ENCODE peak calls at places on chromosomes 5 and 9, in seven cellular contexts. One of them, this sample, is unnamed.

GRCh38 chr5:181163487-181164075 is 16.2 kb downstream of the OR2V2 start:
- DNase-seq in PC-9: no peak
- DNase-seq in CD4-positive, alpha-beta memory T cell: no peak
- DNase-seq in neuronal stem cell: no peak
- DNase-seq in upper lobe of right lung: no peak
- DNase-seq in mesendoderm: peak; percentile 73
- DNase-seq in tibial artery: no peak
- DNase-seq in this sample: no peak

GRCh38 chr5:135829681-135830383 is 4.6 kb upstream of the SLC25A48 start:
- DNase-seq in PC-9: no peak
- DNase-seq in CD4-positive, alpha-beta memory T cell: no peak
- DNase-seq in neuronal stem cell: peak; percentile 73
- DNase-seq in upper lobe of right lung: peak; percentile 78
- DNase-seq in mesendoderm: peak; percentile 71
- DNase-seq in tibial artery: no peak
- DNase-seq in this sample: peak; percentile 82

GRCh38 chr5:15695171-15695676 is 195.2 kb downstream of the FBXL7 start:
- DNase-seq in PC-9: no peak
- DNase-seq in CD4-positive, alpha-beta memory T cell: no peak
- DNase-seq in neuronal stem cell: no peak
- DNase-seq in upper lobe of right lung: no peak
- DNase-seq in mesendoderm: no peak
- DNase-seq in tibial artery: no peak
- DNase-seq in this sample: no peak

GRCh38 chr9:137724114-137724445 is 105.3 kb downstream of the EHMT1 start:
- DNase-seq in PC-9: no peak
- DNase-seq in CD4-positive, alpha-beta memory T cell: no peak
- DNase-seq in neuronal stem cell: peak; percentile 17
- DNase-seq in upper lobe of right lung: no peak
- DNase-seq in mesendoderm: peak; percentile 95
- DNase-seq in tibial artery: no peak
- DNase-seq in this sample: peak; percentile 33

GRCh38 chr5:138569759-138570158 is 5.4 kb downstream of the HSPA9 start:
- DNase-seq in PC-9: no peak
- DNase-seq in CD4-positive, alpha-beta memory T cell: no peak
- DNase-seq in neuronal stem cell: no peak
- DNase-seq in upper lobe of right lung: no peak
- DNase-seq in mesendoderm: no peak
- DNase-seq in tibial artery: no peak
- DNase-seq in this sample: no peak

GRCh38 chr5:6551287-6551954 is 81.4 kb downstream of the NSUN2 start:
- DNase-seq in PC-9: no peak
- DNase-seq in CD4-positive, alpha-beta memory T cell: no peak
- DNase-seq in neuronal stem cell: no peak
- DNase-seq in upper lobe of right lung: no peak
- DNase-seq in mesendoderm: no peak
- DNase-seq in tibial artery: peak; percentile 88
- DNase-seq in this sample: no peak

GRCh38 chr5:74934949-74935751 is 69.0 kb upstream of the FAM169A start:
- DNase-seq in PC-9: no peak
- DNase-seq in CD4-positive, alpha-beta memory T cell: peak; percentile 25
- DNase-seq in neuronal stem cell: no peak
- DNase-seq in upper lobe of right lung: no peak
- DNase-seq in mesendoderm: peak; percentile 78
- DNase-seq in tibial artery: no peak
- DNase-seq in this sample: no peak

GRCh38 chr9:6938873-6939272 is 181.1 kb downstream of the KDM4C start:
- DNase-seq in PC-9: no peak
- DNase-seq in CD4-positive, alpha-beta memory T cell: no peak
- DNase-seq in neuronal stem cell: no peak
- DNase-seq in upper lobe of right lung: no peak
- DNase-seq in mesendoderm: no peak
- DNase-seq in tibial artery: no peak
- DNase-seq in this sample: no peak

GRCh38 chr5:120803282-120803681 is 339.2 kb downstream of the PRR16 start:
- DNase-seq in PC-9: no peak
- DNase-seq in CD4-positive, alpha-beta memory T cell: no peak
- DNase-seq in neuronal stem cell: no peak
- DNase-seq in upper lobe of right lung: no peak
- DNase-seq in mesendoderm: peak; percentile 11
- DNase-seq in tibial artery: no peak
- DNase-seq in this sample: no peak

GRCh38 chr5:56350595-56351170 is 117.6 kb upstream of the ANKRD55 start:
- DNase-seq in PC-9: peak; percentile 94
- DNase-seq in CD4-positive, alpha-beta memory T cell: no peak
- DNase-seq in neuronal stem cell: no peak
- DNase-seq in upper lobe of right lung: no peak
- DNase-seq in mesendoderm: peak; percentile 64
- DNase-seq in tibial artery: peak; percentile 84
- DNase-seq in this sample: peak; percentile 98

GRCh38 chr5:150295172-150295611 is 5.6 kb upstream of the CAMK2A start:
- DNase-seq in PC-9: peak; percentile 49
- DNase-seq in CD4-positive, alpha-beta memory T cell: no peak
- DNase-seq in neuronal stem cell: no peak
- DNase-seq in upper lobe of right lung: peak; percentile 69
- DNase-seq in mesendoderm: no peak
- DNase-seq in tibial artery: no peak
- DNase-seq in this sample: peak; percentile 91

GRCh38 chr9:35048521-35048920 is 23.9 kb downstream of the VCP start:
- DNase-seq in PC-9: no peak
- DNase-seq in CD4-positive, alpha-beta memory T cell: no peak
- DNase-seq in neuronal stem cell: no peak
- DNase-seq in upper lobe of right lung: no peak
- DNase-seq in mesendoderm: no peak
- DNase-seq in tibial artery: no peak
- DNase-seq in this sample: no peak

GRCh38 chr5:79484731-79485130 is 29.2 kb downstream of the HOMER1 start:
- DNase-seq in PC-9: no peak
- DNase-seq in CD4-positive, alpha-beta memory T cell: no peak
- DNase-seq in neuronal stem cell: no peak
- DNase-seq in upper lobe of right lung: no peak
- DNase-seq in mesendoderm: no peak
- DNase-seq in tibial artery: no peak
- DNase-seq in this sample: no peak

GRCh38 chr9:113580041-113580953 is 116.8 kb downstream of the RGS3 start:
- DNase-seq in PC-9: peak; percentile 91
- DNase-seq in CD4-positive, alpha-beta memory T cell: peak; percentile 47
- DNase-seq in neuronal stem cell: no peak
- DNase-seq in upper lobe of right lung: peak; percentile 97
- DNase-seq in mesendoderm: no peak
- DNase-seq in tibial artery: peak; percentile 97
- DNase-seq in this sample: peak; percentile 86

GRCh38 chr9:113393281-113393680 is 7.8 kb downstream of the ALAD start:
- DNase-seq in PC-9: no peak
- DNase-seq in CD4-positive, alpha-beta memory T cell: no peak
- DNase-seq in neuronal stem cell: no peak
- DNase-seq in upper lobe of right lung: peak; percentile 43
- DNase-seq in mesendoderm: no peak
- DNase-seq in tibial artery: no peak
- DNase-seq in this sample: no peak

GRCh38 chr9:119839888-119840287 is 470.7 kb upstream of the BRINP1 start:
- DNase-seq in PC-9: no peak
- DNase-seq in CD4-positive, alpha-beta memory T cell: no peak
- DNase-seq in neuronal stem cell: peak; percentile 11
- DNase-seq in upper lobe of right lung: no peak
- DNase-seq in mesendoderm: no peak
- DNase-seq in tibial artery: no peak
- DNase-seq in this sample: no peak

GRCh38 chr5:120465281-120465961 is 1.3 kb downstream of the PRR16 start:
- DNase-seq in PC-9: no peak
- DNase-seq in CD4-positive, alpha-beta memory T cell: no peak
- DNase-seq in neuronal stem cell: peak; percentile 46
- DNase-seq in upper lobe of right lung: peak; percentile 59
- DNase-seq in mesendoderm: peak; percentile 77
- DNase-seq in tibial artery: peak; percentile 75
- DNase-seq in this sample: peak; percentile 28

GRCh38 chr5:150161242-150162141 is 5.1 kb upstream of the CDX1 start:
- DNase-seq in PC-9: peak; percentile 51
- DNase-seq in CD4-positive, alpha-beta memory T cell: peak; percentile 57
- DNase-seq in neuronal stem cell: peak; percentile 74
- DNase-seq in upper lobe of right lung: peak; percentile 89
- DNase-seq in mesendoderm: peak; percentile 92
- DNase-seq in tibial artery: peak; percentile 94
- DNase-seq in this sample: peak; percentile 93

GRCh38 chr5:10674582-10674981 is 86.5 kb downstream of the DAP start:
- DNase-seq in PC-9: no peak
- DNase-seq in CD4-positive, alpha-beta memory T cell: no peak
- DNase-seq in neuronal stem cell: no peak
- DNase-seq in upper lobe of right lung: no peak
- DNase-seq in mesendoderm: no peak
- DNase-seq in tibial artery: no peak
- DNase-seq in this sample: no peak

GRCh38 chr5:151183451-151184245 is 26.1 kb upstream of the ANXA6 start:
- DNase-seq in PC-9: peak; percentile 37
- DNase-seq in CD4-positive, alpha-beta memory T cell: no peak
- DNase-seq in neuronal stem cell: no peak
- DNase-seq in upper lobe of right lung: no peak
- DNase-seq in mesendoderm: no peak
- DNase-seq in tibial artery: no peak
- DNase-seq in this sample: no peak

GRCh38 chr9:138071292-138071691 is 193.7 kb downstream of the CACNA1B start:
- DNase-seq in PC-9: no peak
- DNase-seq in CD4-positive, alpha-beta memory T cell: no peak
- DNase-seq in neuronal stem cell: no peak
- DNase-seq in upper lobe of right lung: peak; percentile 43
- DNase-seq in mesendoderm: no peak
- DNase-seq in tibial artery: no peak
- DNase-seq in this sample: no peak

GRCh38 chr9:113963017-113963620 is 87.0 kb downstream of the ZNF618 start:
- DNase-seq in PC-9: no peak
- DNase-seq in CD4-positive, alpha-beta memory T cell: no peak
- DNase-seq in neuronal stem cell: peak; percentile 30
- DNase-seq in upper lobe of right lung: no peak
- DNase-seq in mesendoderm: peak; percentile 73
- DNase-seq in tibial artery: no peak
- DNase-seq in this sample: peak; percentile 53

GRCh38 chr9:18985464-18985951 is 47.5 kb downstream of the SAXO1 start:
- DNase-seq in PC-9: no peak
- DNase-seq in CD4-positive, alpha-beta memory T cell: no peak
- DNase-seq in neuronal stem cell: no peak
- DNase-seq in upper lobe of right lung: peak; percentile 68
- DNase-seq in mesendoderm: no peak
- DNase-seq in tibial artery: no peak
- DNase-seq in this sample: no peak

GRCh38 chr9:108002296-108003056 is 512.9 kb upstream of the KLF4 start:
- DNase-seq in PC-9: no peak
- DNase-seq in CD4-positive, alpha-beta memory T cell: no peak
- DNase-seq in neuronal stem cell: no peak
- DNase-seq in upper lobe of right lung: no peak
- DNase-seq in mesendoderm: peak; percentile 28
- DNase-seq in tibial artery: no peak
- DNase-seq in this sample: no peak

GRCh38 chr5:148952097-148952828 is 110.6 kb downstream of the SH3TC2 start:
- DNase-seq in PC-9: no peak
- DNase-seq in CD4-positive, alpha-beta memory T cell: no peak
- DNase-seq in neuronal stem cell: no peak
- DNase-seq in upper lobe of right lung: no peak
- DNase-seq in mesendoderm: no peak
- DNase-seq in tibial artery: no peak
- DNase-seq in this sample: no peak

GRCh38 chr5:142609142-142609541 is 76.7 kb downstream of the FGF1 start:
- DNase-seq in PC-9: no peak
- DNase-seq in CD4-positive, alpha-beta memory T cell: no peak
- DNase-seq in neuronal stem cell: no peak
- DNase-seq in upper lobe of right lung: no peak
- DNase-seq in mesendoderm: no peak
- DNase-seq in tibial artery: no peak
- DNase-seq in this sample: no peak

GRCh38 chr9:31519011-31519410 is 865.4 kb upstream of the ACO1 start:
- DNase-seq in PC-9: no peak
- DNase-seq in CD4-positive, alpha-beta memory T cell: peak; percentile 18
- DNase-seq in neuronal stem cell: no peak
- DNase-seq in upper lobe of right lung: no peak
- DNase-seq in mesendoderm: peak; percentile 36
- DNase-seq in tibial artery: no peak
- DNase-seq in this sample: no peak

GRCh38 chr9:72786948-72787347 is 165.9 kb downstream of the ALDH1A1 start:
- DNase-seq in PC-9: no peak
- DNase-seq in CD4-positive, alpha-beta memory T cell: no peak
- DNase-seq in neuronal stem cell: no peak
- DNase-seq in upper lobe of right lung: no peak
- DNase-seq in mesendoderm: no peak
- DNase-seq in tibial artery: no peak
- DNase-seq in this sample: no peak

GRCh38 chr5:44614845-44615244 is 193.9 kb upstream of the MRPS30 start:
- DNase-seq in PC-9: no peak
- DNase-seq in CD4-positive, alpha-beta memory T cell: no peak
- DNase-seq in neuronal stem cell: no peak
- DNase-seq in upper lobe of right lung: no peak
- DNase-seq in mesendoderm: no peak
- DNase-seq in tibial artery: no peak
- DNase-seq in this sample: no peak

GRCh38 chr5:160463775-160464465 is 42.3 kb downstream of the PTTG1 start:
- DNase-seq in PC-9: peak; percentile 72
- DNase-seq in CD4-positive, alpha-beta memory T cell: no peak
- DNase-seq in neuronal stem cell: no peak
- DNase-seq in upper lobe of right lung: no peak
- DNase-seq in mesendoderm: no peak
- DNase-seq in tibial artery: no peak
- DNase-seq in this sample: peak; percentile 72

GRCh38 chr9:124214596-124215550 is 42.9 kb upstream of the NEK6 start:
- DNase-seq in PC-9: no peak
- DNase-seq in CD4-positive, alpha-beta memory T cell: no peak
- DNase-seq in neuronal stem cell: no peak
- DNase-seq in upper lobe of right lung: peak; percentile 30
- DNase-seq in mesendoderm: no peak
- DNase-seq in tibial artery: peak; percentile 60
- DNase-seq in this sample: no peak
- H3K27ac ChIP-seq in PC-9: no peak overlapping the region
- H3K27ac ChIP-seq in CD4-positive, alpha-beta memory T cell: no peak overlapping the region
- H3K27ac ChIP-seq in neuronal stem cell: no peak overlapping the region
- H3K27ac ChIP-seq in upper lobe of right lung: no peak overlapping the region
- H3K27ac ChIP-seq in mesendoderm: no peak overlapping the region
- H3K27ac ChIP-seq in tibial artery: no peak overlapping the region
- H3K27ac ChIP-seq in this sample: no peak overlapping the region

GRCh38 chr5:77281969-77282336 is 71.5 kb downstream of the PDE8B start:
- DNase-seq in PC-9: no peak
- DNase-seq in CD4-positive, alpha-beta memory T cell: no peak
- DNase-seq in neuronal stem cell: no peak
- DNase-seq in upper lobe of right lung: no peak
- DNase-seq in mesendoderm: no peak
- DNase-seq in tibial artery: no peak
- DNase-seq in this sample: no peak
- H3K27ac ChIP-seq in PC-9: no peak overlapping the region
- H3K27ac ChIP-seq in CD4-positive, alpha-beta memory T cell: no peak overlapping the region
- H3K27ac ChIP-seq in neuronal stem cell: no peak overlapping the region
- H3K27ac ChIP-seq in upper lobe of right lung: no peak overlapping the region
- H3K27ac ChIP-seq in mesendoderm: no peak overlapping the region
- H3K27ac ChIP-seq in tibial artery: peak overlapping the region; percentile 25
- H3K27ac ChIP-seq in this sample: peak overlapping the region; percentile 34

GRCh38 chr5:146595088-146595487 is 79.1 kb upstream of the GPR151 start:
- DNase-seq in PC-9: no peak
- DNase-seq in CD4-positive, alpha-beta memory T cell: no peak
- DNase-seq in neuronal stem cell: no peak
- DNase-seq in upper lobe of right lung: no peak
- DNase-seq in mesendoderm: peak; percentile 13
- DNase-seq in tibial artery: no peak
- DNase-seq in this sample: no peak
- H3K27ac ChIP-seq in PC-9: no peak overlapping the region
- H3K27ac ChIP-seq in CD4-positive, alpha-beta memory T cell: no peak overlapping the region
- H3K27ac ChIP-seq in neuronal stem cell: no peak overlapping the region
- H3K27ac ChIP-seq in upper lobe of right lung: no peak overlapping the region
- H3K27ac ChIP-seq in mesendoderm: no peak overlapping the region
- H3K27ac ChIP-seq in tibial artery: no peak overlapping the region
- H3K27ac ChIP-seq in this sample: no peak overlapping the region

GRCh38 chr5:115607935-115608334 is 5.7 kb upstream of the TICAM2 start:
- DNase-seq in PC-9: no peak
- DNase-seq in CD4-positive, alpha-beta memory T cell: no peak
- DNase-seq in neuronal stem cell: no peak
- DNase-seq in upper lobe of right lung: no peak
- DNase-seq in mesendoderm: no peak
- DNase-seq in tibial artery: no peak
- DNase-seq in this sample: no peak
- H3K27ac ChIP-seq in PC-9: no peak overlapping the region
- H3K27ac ChIP-seq in CD4-positive, alpha-beta memory T cell: no peak overlapping the region
- H3K27ac ChIP-seq in neuronal stem cell: no peak overlapping the region
- H3K27ac ChIP-seq in upper lobe of right lung: no peak overlapping the region
- H3K27ac ChIP-seq in mesendoderm: no peak overlapping the region
- H3K27ac ChIP-seq in tibial artery: peak overlapping the region; percentile 29
- H3K27ac ChIP-seq in this sample: no peak overlapping the region